ENCODE peak calls at places on chromosomes 1 and 21, in eight cellular contexts. A, W, Y, Z, F, K, P and S are unnamed samples.
A peak's percentile ranks its signal among the peaks of the same experiment; 100 is the strongest.

GRCh38 chr1:172668097-172668496 is 9.2 kb downstream of the FASLG start:
- DNase-seq in A (no peak), W (no peak), F (no peak), P (no peak), Y (no peak), K (no peak), Z (no peak), S (no peak)

GRCh38 chr1:185646202-185646683 is 87.9 kb upstream of the HMCN1 start:
- DNase-seq in F (peak; percentile 99), Y (peak; percentile 71), K (no peak), A (no peak), Z (peak; percentile 93), W (peak; percentile 99), P (no peak), S (peak; percentile 99)

GRCh38 chr1:200296091-200296661 is 113.7 kb downstream of the ZNF281 start:
- DNase-seq in P (no peak), W (peak; percentile 88), A (no peak), F (no peak), K (no peak), Z (no peak), Y (no peak), S (no peak)

GRCh38 chr1:198948895-198949659 is 310.2 kb downstream of the PTPRC start:
- DNase-seq in Z (no peak), W (no peak), K (no peak), P (no peak), A (no peak), F (no peak), Y (no peak), S (no peak)

GRCh38 chr1:203278087-203278884 is 27.0 kb upstream of the BTG2 start:
- DNase-seq in Y (no peak), A (no peak), K (no peak), W (peak; percentile 79), P (peak; percentile 96), F (peak; percentile 61), Z (no peak), S (peak; percentile 79)

GRCh38 chr1:53535846-53536245 is 76.6 kb downstream of the DMRTB1 start:
- DNase-seq in F (peak; percentile 13), Z (no peak), W (no peak), K (no peak), P (no peak), Y (no peak), A (no peak), S (no peak)

GRCh38 chr1:2985121-2985561 is 36.1 kb upstream of the ACTRT2 start:
- DNase-seq in A (no peak), F (no peak), W (peak; percentile 32), P (no peak), Y (no peak), K (no peak), Z (no peak), S (peak; percentile 53)

GRCh38 chr1:44645466-44646244 is 28.6 kb downstream of the TMEM53 start:
- DNase-seq in A (no peak), F (no peak), W (no peak), P (peak; percentile 48), Y (peak; percentile 40), K (no peak), Z (no peak), S (no peak)

GRCh38 chr1:6427445-6428390 is 3.1 kb downstream of the ESPN start:
- DNase-seq in Z (peak; percentile 55), A (no peak), Y (no peak), K (no peak), P (no peak), W (no peak), F (no peak), S (no peak)

GRCh38 chr1:170630977-170631376 is 33.0 kb upstream of the PRRX1 start:
- DNase-seq in Z (no peak), P (no peak), A (no peak), K (no peak), W (no peak), F (no peak), Y (no peak), S (no peak)

GRCh38 chr1:19029191-19030085 is 73.0 kb upstream of the IFFO2 start:
- DNase-seq in P (no peak), W (no peak), Z (no peak), F (no peak), K (no peak), A (no peak), Y (no peak), S (no peak)

GRCh38 chr1:94522304-94522703 is 19.3 kb downstream of the F3 start:
- DNase-seq in P (no peak), Y (no peak), A (no peak), W (peak; percentile 62), F (peak; percentile 85), Z (peak; percentile 13), K (no peak), S (peak; percentile 74)

GRCh38 chr1:6581561-6582305 is 1.9 kb downstream of the ZBTB48 start:
- DNase-seq in K (no peak), W (no peak), A (no peak), P (no peak), F (peak; percentile 28), Z (no peak), Y (no peak), S (no peak)

GRCh38 chr21:44300262-44300959 is 558 bp downstream of the PFKL start:
- DNase-seq in Y (no peak), F (peak; percentile 40), P (peak; percentile 80), Z (peak; percentile 82), A (peak; percentile 52), K (peak; percentile 29), W (peak; percentile 41), S (peak; percentile 75)

GRCh38 chr21:26169611-26170470 is 729 bp downstream of the APP start:
- DNase-seq in P (peak; percentile 73), F (peak; percentile 73), A (peak; percentile 30), K (peak; percentile 59), Z (peak; percentile 65), Y (no peak), W (peak; percentile 61), S (peak; percentile 80)

GRCh38 chr1:118979754-118980270 is 8.3 kb downstream of the TBX15 start:
- DNase-seq in W (no peak), Z (no peak), K (no peak), Y (no peak), A (no peak), F (no peak), P (no peak), S (no peak)

GRCh38 chr1:240526321-240526720 is 85.6 kb downstream of the GREM2 start:
- DNase-seq in Z (no peak), Y (no peak), F (no peak), W (no peak), P (no peak), K (no peak), A (no peak), S (no peak)

GRCh38 chr1:244762629-244763028 is 72.8 kb upstream of the COX20 start:
- DNase-seq in A (no peak), Z (no peak), K (no peak), Y (no peak), W (no peak), P (no peak), F (no peak), S (no peak)

GRCh38 chr1:66528580-66528979 is 5.4 kb upstream of the SGIP1 start:
- DNase-seq in P (no peak), A (no peak), Z (no peak), Y (no peak), W (no peak), K (no peak), F (no peak), S (no peak)